ENCODE peak calls at places on chromosomes 12 and 14, in eight cellular contexts. One of them, this sample, is unnamed.

GRCh38 chr12:45292486-45293195 is 76.7 kb downstream of the ANO6 start:
- DNase-seq in HEK293T: no peak
- DNase-seq in CD4-positive, CD25-positive, alpha-beta regulatory T cell: no peak
- DNase-seq in K562: no peak
- DNase-seq in ovary: peak; percentile 82
- DNase-seq in NCI-H1092: no peak
- DNase-seq in nucleus accumbens: no peak
- DNase-seq in neural crest cell: no peak
- DNase-seq in this sample: no peak

GRCh38 chr12:30847259-30847658 is 79.3 kb upstream of the TSPAN11 start:
- DNase-seq in HEK293T: no peak
- DNase-seq in CD4-positive, CD25-positive, alpha-beta regulatory T cell: peak; percentile 84
- DNase-seq in K562: peak; percentile 81
- DNase-seq in ovary: no peak
- DNase-seq in NCI-H1092: peak; percentile 60
- DNase-seq in nucleus accumbens: no peak
- DNase-seq in neural crest cell: no peak
- DNase-seq in this sample: peak; percentile 74

GRCh38 chr12:93502802-93503623 is 35.7 kb downstream of the MRPL42 start:
- DNase-seq in HEK293T: peak; percentile 20
- DNase-seq in CD4-positive, CD25-positive, alpha-beta regulatory T cell: peak; percentile 83
- DNase-seq in K562: peak; percentile 64
- DNase-seq in ovary: no peak
- DNase-seq in NCI-H1092: no peak
- DNase-seq in nucleus accumbens: no peak
- DNase-seq in neural crest cell: peak; percentile 51
- DNase-seq in this sample: peak; percentile 41

GRCh38 chr12:26240329-26240815 is 45.0 kb downstream of the SSPN start:
- DNase-seq in HEK293T: no peak
- DNase-seq in CD4-positive, CD25-positive, alpha-beta regulatory T cell: no peak
- DNase-seq in K562: no peak
- DNase-seq in ovary: no peak
- DNase-seq in NCI-H1092: no peak
- DNase-seq in nucleus accumbens: no peak
- DNase-seq in neural crest cell: no peak
- DNase-seq in this sample: no peak

GRCh38 chr12:53060064-53060720 is 10.3 kb downstream of the TNS2 start:
- DNase-seq in HEK293T: no peak
- DNase-seq in CD4-positive, CD25-positive, alpha-beta regulatory T cell: no peak
- DNase-seq in K562: no peak
- DNase-seq in ovary: no peak
- DNase-seq in NCI-H1092: no peak
- DNase-seq in nucleus accumbens: no peak
- DNase-seq in neural crest cell: no peak
- DNase-seq in this sample: no peak

GRCh38 chr14:55180434-55180833 is 11.0 kb downstream of the DLGAP5 start:
- DNase-seq in HEK293T: no peak
- DNase-seq in CD4-positive, CD25-positive, alpha-beta regulatory T cell: no peak
- DNase-seq in K562: no peak
- DNase-seq in ovary: no peak
- DNase-seq in NCI-H1092: no peak
- DNase-seq in nucleus accumbens: no peak
- DNase-seq in neural crest cell: no peak
- DNase-seq in this sample: peak; percentile 23

GRCh38 chr12:39441963-39442894 is 691 bp downstream of the KIF21A start:
- DNase-seq in HEK293T: peak; percentile 40
- DNase-seq in CD4-positive, CD25-positive, alpha-beta regulatory T cell: peak; percentile 39
- DNase-seq in K562: peak; percentile 73
- DNase-seq in ovary: peak; percentile 56
- DNase-seq in NCI-H1092: peak; percentile 55
- DNase-seq in nucleus accumbens: peak; percentile 42
- DNase-seq in neural crest cell: peak; percentile 32
- DNase-seq in this sample: peak; percentile 46

GRCh38 chr12:28708918-28709371 is 440.1 kb upstream of the FAR2 start:
- DNase-seq in HEK293T: no peak
- DNase-seq in CD4-positive, CD25-positive, alpha-beta regulatory T cell: no peak
- DNase-seq in K562: no peak
- DNase-seq in ovary: no peak
- DNase-seq in NCI-H1092: no peak
- DNase-seq in nucleus accumbens: no peak
- DNase-seq in neural crest cell: no peak
- DNase-seq in this sample: no peak

GRCh38 chr12:122825773-122826724 is 9.2 kb upstream of the HIP1R start:
- DNase-seq in HEK293T: peak; percentile 48
- DNase-seq in CD4-positive, CD25-positive, alpha-beta regulatory T cell: peak; percentile 14
- DNase-seq in K562: peak; percentile 43
- DNase-seq in ovary: no peak
- DNase-seq in NCI-H1092: no peak
- DNase-seq in nucleus accumbens: no peak
- DNase-seq in neural crest cell: no peak
- DNase-seq in this sample: no peak

GRCh38 chr12:31641509-31642090 is 17.9 kb upstream of the ETFBKMT start:
- DNase-seq in HEK293T: no peak
- DNase-seq in CD4-positive, CD25-positive, alpha-beta regulatory T cell: no peak
- DNase-seq in K562: no peak
- DNase-seq in ovary: no peak
- DNase-seq in NCI-H1092: no peak
- DNase-seq in nucleus accumbens: no peak
- DNase-seq in neural crest cell: no peak
- DNase-seq in this sample: no peak

GRCh38 chr12:122819209-122819805 is 15.9 kb upstream of the HIP1R start:
- DNase-seq in HEK293T: no peak
- DNase-seq in CD4-positive, CD25-positive, alpha-beta regulatory T cell: no peak
- DNase-seq in K562: no peak
- DNase-seq in ovary: no peak
- DNase-seq in NCI-H1092: no peak
- DNase-seq in nucleus accumbens: peak; percentile 4
- DNase-seq in neural crest cell: no peak
- DNase-seq in this sample: no peak

GRCh38 chr14:76109087-76109880 is 42.4 kb upstream of the GPATCH2L start:
- DNase-seq in HEK293T: no peak
- DNase-seq in CD4-positive, CD25-positive, alpha-beta regulatory T cell: no peak
- DNase-seq in K562: no peak
- DNase-seq in ovary: no peak
- DNase-seq in NCI-H1092: no peak
- DNase-seq in nucleus accumbens: no peak
- DNase-seq in neural crest cell: no peak
- DNase-seq in this sample: no peak

GRCh38 chr14:69439516-69440270 is 41.2 kb downstream of the SLC39A9 start:
- DNase-seq in HEK293T: no peak
- DNase-seq in CD4-positive, CD25-positive, alpha-beta regulatory T cell: no peak
- DNase-seq in K562: peak; percentile 47
- DNase-seq in ovary: no peak
- DNase-seq in NCI-H1092: no peak
- DNase-seq in nucleus accumbens: no peak
- DNase-seq in neural crest cell: no peak
- DNase-seq in this sample: no peak

GRCh38 chr14:101056446-101056845 is 152.9 kb upstream of the RTL1 start:
- DNase-seq in HEK293T: no peak
- DNase-seq in CD4-positive, CD25-positive, alpha-beta regulatory T cell: no peak
- DNase-seq in K562: no peak
- DNase-seq in ovary: no peak
- DNase-seq in NCI-H1092: no peak
- DNase-seq in nucleus accumbens: no peak
- DNase-seq in neural crest cell: no peak
- DNase-seq in this sample: no peak

GRCh38 chr12:1575799-1576401 is 18.5 kb downstream of the FBXL14 start:
- DNase-seq in HEK293T: no peak
- DNase-seq in CD4-positive, CD25-positive, alpha-beta regulatory T cell: no peak
- DNase-seq in K562: no peak
- DNase-seq in ovary: no peak
- DNase-seq in NCI-H1092: no peak
- DNase-seq in nucleus accumbens: no peak
- DNase-seq in neural crest cell: no peak
- DNase-seq in this sample: no peak

GRCh38 chr12:47408171-47408871 is 297.5 kb downstream of the RPAP3 start:
- DNase-seq in HEK293T: no peak
- DNase-seq in CD4-positive, CD25-positive, alpha-beta regulatory T cell: peak; percentile 73
- DNase-seq in K562: peak; percentile 52
- DNase-seq in ovary: no peak
- DNase-seq in NCI-H1092: peak; percentile 12
- DNase-seq in nucleus accumbens: no peak
- DNase-seq in neural crest cell: no peak
- DNase-seq in this sample: no peak

GRCh38 chr14:101292448-101292847 is 268.8 kb upstream of the DIO3 start:
- DNase-seq in HEK293T: no peak
- DNase-seq in CD4-positive, CD25-positive, alpha-beta regulatory T cell: no peak
- DNase-seq in K562: no peak
- DNase-seq in ovary: no peak
- DNase-seq in NCI-H1092: no peak
- DNase-seq in nucleus accumbens: no peak
- DNase-seq in neural crest cell: no peak
- DNase-seq in this sample: no peak

GRCh38 chr12:120468271-120468845 is 1.2 kb downstream of the SRSF9 start:
- DNase-seq in HEK293T: no peak
- DNase-seq in CD4-positive, CD25-positive, alpha-beta regulatory T cell: peak; percentile 30
- DNase-seq in K562: peak; percentile 58
- DNase-seq in ovary: peak; percentile 59
- DNase-seq in NCI-H1092: no peak
- DNase-seq in nucleus accumbens: no peak
- DNase-seq in neural crest cell: peak; percentile 25
- DNase-seq in this sample: no peak

GRCh38 chr14:75422169-75422568 is 5.7 kb upstream of the JDP2 start:
- DNase-seq in HEK293T: no peak
- DNase-seq in CD4-positive, CD25-positive, alpha-beta regulatory T cell: no peak
- DNase-seq in K562: no peak
- DNase-seq in ovary: no peak
- DNase-seq in NCI-H1092: no peak
- DNase-seq in nucleus accumbens: no peak
- DNase-seq in neural crest cell: no peak
- DNase-seq in this sample: no peak

GRCh38 chr12:94614288-94614721 is 36.1 kb downstream of the TMCC3 start:
- DNase-seq in HEK293T: peak; percentile 34
- DNase-seq in CD4-positive, CD25-positive, alpha-beta regulatory T cell: no peak
- DNase-seq in K562: no peak
- DNase-seq in ovary: no peak
- DNase-seq in NCI-H1092: no peak
- DNase-seq in nucleus accumbens: no peak
- DNase-seq in neural crest cell: no peak
- DNase-seq in this sample: no peak

GRCh38 chr12:104006929-104007328 is 41.3 kb downstream of the TDG start:
- DNase-seq in HEK293T: no peak
- DNase-seq in CD4-positive, CD25-positive, alpha-beta regulatory T cell: no peak
- DNase-seq in K562: no peak
- DNase-seq in ovary: no peak
- DNase-seq in NCI-H1092: no peak
- DNase-seq in nucleus accumbens: no peak
- DNase-seq in neural crest cell: no peak
- DNase-seq in this sample: no peak

GRCh38 chr12:118312578-118312977 is 60.1 kb downstream of the TAOK3 start:
- DNase-seq in HEK293T: no peak
- DNase-seq in CD4-positive, CD25-positive, alpha-beta regulatory T cell: peak; percentile 18
- DNase-seq in K562: no peak
- DNase-seq in ovary: no peak
- DNase-seq in NCI-H1092: no peak
- DNase-seq in nucleus accumbens: no peak
- DNase-seq in neural crest cell: no peak
- DNase-seq in this sample: no peak

GRCh38 chr12:121796855-121797751 is 3.6 kb upstream of the RHOF start:
- DNase-seq in HEK293T: peak; percentile 49
- DNase-seq in CD4-positive, CD25-positive, alpha-beta regulatory T cell: no peak
- DNase-seq in K562: peak; percentile 98
- DNase-seq in ovary: peak; percentile 90
- DNase-seq in NCI-H1092: peak; percentile 16
- DNase-seq in nucleus accumbens: peak; percentile 67
- DNase-seq in neural crest cell: peak; percentile 76
- DNase-seq in this sample: peak; percentile 73